ENCODE peak calls at places on chromosomes 1 and 21, in six cellular contexts. F is ovary, T is hepatocyte, W is GM23248, C is heart left ventricle, Q is left ventricle myocardium inferior. D is an unnamed sample. For H3K4me1, the result is how much of the 10 kb centered on the place peaks cover.

GRCh38 chr1:55284856-55285255 is 69.7 kb upstream of the USP24 start:
- DNase-seq in F (no peak), T (peak), W (peak), C (peak), Q (no peak), D (peak)

GRCh38 chr1:244234009-244234643 is 183.0 kb downstream of the ZBTB18 start:
- DNase-seq in F (no peak), T (no peak), W (no peak), C (no peak), Q (no peak), D (no peak)

GRCh38 chr1:186033744-186034345 is 299.7 kb downstream of the HMCN1 start:
- DNase-seq in F (no peak), T (no peak), W (peak), C (no peak), Q (peak), D (peak)

GRCh38 chr1:81670286-81670685 is 130.4 kb upstream of the ADGRL2 start:
- DNase-seq in F (peak), T (peak), W (peak), C (peak), Q (peak), D (peak)

GRCh38 chr1:11473635-11474034 is 5.3 kb upstream of the DISP3 start:
- DNase-seq in F (no peak), T (peak), W (peak), C (no peak), Q (no peak), D (no peak)

GRCh38 chr1:31443673-31444072 is 30.7 kb downstream of the SERINC2 start:
- DNase-seq in F (no peak), T (no peak), W (no peak), C (no peak), Q (no peak), D (no peak)

GRCh38 chr1:30422251-30422650 is 301.1 kb downstream of the MATN1 start:
- DNase-seq in F (no peak), T (no peak), W (no peak), C (no peak), Q (no peak), D (no peak)

GRCh38 chr1:92960395-92961130 is 699 bp downstream of the DIPK1A start:
- DNase-seq in F (peak), T (peak), W (peak), C (peak), Q (peak), D (peak)

GRCh38 chr1:217188280-217189235 is 442.3 kb downstream of the GPATCH2 start:
- DNase-seq in F (no peak), T (peak), W (no peak), C (peak), Q (no peak), D (no peak)

GRCh38 chr1:112997781-112998180 is 41.8 kb upstream of the SLC16A1 start:
- DNase-seq in F (no peak), T (peak), W (peak), C (peak), Q (no peak), D (no peak)

GRCh38 chr1:224435318-224435763 is 744 bp upstream of the WDR26 start:
- DNase-seq in F (no peak), T (no peak), W (peak), C (no peak), Q (no peak), D (peak)

GRCh38 chr1:29269356-29269755 is 33.0 kb downstream of the PTPRU start:
- DNase-seq in F (no peak), T (no peak), W (no peak), C (no peak), Q (no peak), D (no peak)

GRCh38 chr21:32549454-32549853 is 35.9 kb downstream of the TCP10L start:
- DNase-seq in F (no peak), T (no peak), W (no peak), C (no peak), Q (no peak), D (no peak)
- H3K27ac ChIP-seq in F (no peak), T (no peak), W (no peak), C (no peak), Q (no peak), D (no peak)

GRCh38 chr1:225999912-226000337 is 782 bp upstream of the SDE2 start:
- DNase-seq in F (no peak), T (peak), W (peak), C (no peak), Q (no peak), D (peak)
- H3K4me1 ChIP-seq in F (under half), T (under half), W (under half), C (half or more), Q (half or more), D (under half)

GRCh38 chr1:9996624-9997582 is at the start of gene RBP7:
- DNase-seq in F (peak), T (peak), W (peak), C (peak), Q (peak), D (peak)
- H3K4me3 ChIP-seq in F (peak), T (peak), W (peak), C (peak), Q (peak), D (peak)

GRCh38 chr21:38956006-38956405 is 150.3 kb downstream of the ETS2 start:
- DNase-seq in F (no peak), T (no peak), W (no peak), C (no peak), Q (no peak), D (no peak)
- H3K27ac ChIP-seq in F (no peak), T (peak), W (no peak), C (no peak), Q (peak), D (peak)

DNA sequence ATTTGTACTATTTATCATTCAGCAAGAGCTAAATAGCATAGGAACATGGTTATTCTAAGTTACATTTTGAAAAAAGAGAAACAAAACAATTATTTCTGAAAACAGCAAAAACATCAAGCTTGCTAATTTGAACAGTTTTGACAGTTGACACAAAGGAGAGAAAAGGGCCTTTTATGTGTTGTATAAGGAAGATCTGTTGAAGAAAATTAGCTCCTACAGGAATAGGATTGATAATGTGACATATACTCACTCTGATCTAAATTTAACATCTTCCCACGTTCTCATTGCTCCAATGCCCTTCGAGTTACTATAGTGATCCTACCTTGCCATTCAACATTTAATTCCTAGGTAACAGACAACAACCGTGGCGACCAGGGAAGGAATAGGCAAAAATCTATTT is 61.4 kb upstream of the BTG3 start:
- DNase-seq in F (no peak), T (no peak), W (no peak), C (no peak), Q (no peak), D (no peak)
- H3K4me1 ChIP-seq in F (under half), T (under half), W (under half), C (under half), Q (under half), D (under half)

GRCh38 chr1:226100436-226101347 is 38.2 kb downstream of the H3-3A start:
- DNase-seq in F (peak), T (peak), W (peak), C (peak), Q (peak), D (peak)
- H3K4me3 ChIP-seq in F (peak), T (peak), W (peak), C (peak), Q (peak), D (peak)

DNA sequence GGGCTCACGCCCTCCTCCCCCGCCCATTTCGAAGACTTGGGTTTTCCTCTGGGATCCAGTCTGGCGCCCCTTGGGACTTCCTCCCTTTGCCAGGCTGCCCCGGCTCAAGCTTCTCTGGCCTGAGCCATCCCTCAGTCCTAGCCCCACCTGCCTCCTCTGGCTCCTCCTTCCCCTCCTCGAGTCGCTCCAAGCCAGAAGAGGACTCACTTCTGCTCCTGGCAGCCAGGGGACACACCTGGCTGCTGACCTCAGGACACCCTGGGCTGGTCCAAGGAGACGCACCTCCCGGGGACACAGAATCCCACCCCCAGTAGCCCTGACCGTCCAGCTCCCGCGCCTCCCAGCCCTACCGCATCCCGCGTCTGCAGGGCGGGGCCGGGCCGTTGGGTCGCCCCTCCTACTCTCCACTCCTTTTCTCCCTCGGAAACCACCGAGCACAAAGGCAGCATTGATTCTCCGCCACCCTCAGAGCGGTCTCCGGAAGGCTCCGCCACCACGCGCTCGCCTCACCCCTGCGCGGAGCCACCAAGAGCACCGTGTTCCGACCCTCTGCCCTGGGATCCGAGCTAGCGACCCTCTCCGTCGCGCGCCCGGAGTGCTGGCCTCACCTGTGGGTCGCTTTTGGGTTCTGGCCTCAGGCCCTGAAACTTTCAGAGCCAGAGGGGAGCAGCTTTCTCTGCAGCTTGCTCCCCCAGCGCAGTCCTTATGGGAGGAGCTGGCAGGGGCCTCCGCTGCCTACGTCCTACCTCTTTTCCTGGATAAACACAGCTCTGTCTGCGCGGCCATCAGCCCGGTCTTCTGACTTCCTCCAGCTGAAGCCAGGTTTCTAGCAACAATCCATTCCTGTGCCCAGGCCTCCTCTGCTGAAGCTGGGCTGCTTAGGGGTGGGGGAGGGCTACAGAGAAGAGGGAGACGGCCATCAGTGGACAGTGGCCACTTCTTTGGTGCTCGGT is at the start of gene C2CD4D:
- DNase-seq in F (no peak), T (peak), W (no peak), C (peak), Q (peak), D (peak)
- H3K27ac ChIP-seq in F (no peak), T (peak), W (no peak), C (no peak), Q (no peak), D (no peak)

DNA sequence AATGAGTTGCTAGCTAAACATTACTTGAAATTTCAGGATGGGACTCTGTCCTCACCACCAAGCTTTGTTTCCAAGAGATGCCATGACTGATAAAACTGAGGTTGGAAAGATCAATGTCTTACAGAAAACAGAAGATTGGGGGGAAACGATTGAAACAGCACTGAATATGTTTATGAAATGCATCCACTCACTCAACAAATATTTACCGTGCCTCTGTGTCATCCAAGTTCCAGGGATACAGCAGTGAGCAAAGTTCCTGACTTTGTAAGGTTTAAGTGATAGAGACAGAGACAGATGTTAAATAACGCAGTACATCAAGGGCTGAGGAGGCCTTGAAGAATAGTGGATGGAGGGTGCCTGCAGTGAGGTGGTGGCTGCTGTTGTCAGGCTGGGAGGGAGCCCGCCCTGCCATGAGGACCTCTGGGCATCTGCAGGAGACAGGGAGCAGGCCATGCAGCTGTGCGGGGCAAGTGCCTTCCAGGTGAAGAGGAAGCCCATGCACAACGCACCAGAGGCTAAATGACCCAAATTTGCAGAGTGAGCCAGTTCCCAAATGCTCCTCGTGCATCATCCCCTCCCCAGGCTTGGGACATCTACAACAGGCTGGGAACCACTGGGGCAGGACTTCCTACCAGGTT is 108.0 kb downstream of the HLCS start:
- DNase-seq in F (no peak), T (no peak), W (peak), C (no peak), Q (no peak), D (no peak)
- H3K4me1 ChIP-seq in F (under half), T (under half), W (under half), C (under half), Q (under half), D (under half)

DNA sequence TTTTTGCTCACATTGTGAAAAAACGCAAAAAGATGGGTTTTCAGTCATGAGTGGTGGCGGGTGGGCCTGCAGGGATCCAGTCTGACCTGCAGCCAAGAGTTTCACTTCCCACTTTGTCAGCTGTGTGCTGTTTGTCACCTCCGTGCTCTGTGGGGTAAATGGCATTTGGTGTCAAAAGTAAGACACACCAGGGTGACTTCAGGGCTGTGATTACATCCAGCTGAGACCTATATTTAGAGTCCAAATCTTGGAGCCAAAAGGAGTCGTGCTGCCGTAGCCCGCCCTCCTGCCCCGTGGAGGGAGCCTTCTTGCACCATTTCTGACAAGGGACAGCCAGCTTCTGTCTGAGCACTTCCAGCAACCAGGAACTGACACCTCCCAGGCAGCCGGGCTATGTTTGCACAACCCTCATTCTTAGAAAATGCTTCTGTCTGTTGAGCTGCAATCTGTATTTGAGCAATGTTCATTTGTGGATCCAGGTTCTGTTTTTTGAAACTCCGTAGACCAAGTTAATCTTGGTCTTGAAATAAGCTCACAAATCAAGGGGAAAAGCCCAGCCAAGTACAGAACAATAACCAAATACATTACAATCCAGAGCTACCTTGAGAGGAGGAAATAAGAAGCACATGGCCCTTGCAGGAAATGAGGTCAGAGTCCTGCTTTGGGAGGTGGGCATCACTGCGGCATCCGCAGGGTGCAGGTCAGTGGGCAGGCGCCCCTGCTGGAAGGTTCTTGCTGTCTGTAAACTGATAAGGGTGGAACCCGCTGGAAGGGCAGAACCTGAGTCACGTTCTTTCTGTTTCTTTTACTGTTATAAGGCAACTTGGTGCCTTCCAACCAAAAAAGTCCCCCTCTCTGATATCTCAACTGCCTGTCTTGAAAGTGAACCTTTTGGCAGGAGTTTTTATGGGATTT is 14.4 kb downstream of the ABCG1 start:
- DNase-seq in F (peak), T (peak), W (peak), C (peak), Q (peak), D (peak)
- H3K4me3 ChIP-seq in F (no peak), T (no peak), W (no peak), C (peak), Q (peak), D (no peak)